ENCODE peak calls at places on chromosomes 2 and 18, in seven cellular contexts. One of them, this sample, is unnamed. For H3K27me3, the result is how much of the 10 kb centered on the place peaks cover.

GRCh38 chr18:5588529-5588928 is 44.7 kb upstream of the EPB41L3 start:
- DNase-seq in GM23338: no peak
- DNase-seq in AG04450: no peak
- DNase-seq in left ventricle myocardium inferior: no peak
- DNase-seq in HL-60: no peak
- DNase-seq in right lobe of liver: no peak
- DNase-seq in cardiac muscle cell: no peak
- DNase-seq in this sample: no peak

GRCh38 chr2:43515248-43515647 is 80.6 kb downstream of the THADA start:
- DNase-seq in AG04450: no peak
- DNase-seq in right lobe of liver: no peak
- DNase-seq in cardiac muscle cell: no peak
- DNase-seq in HL-60: no peak
- DNase-seq in GM23338: no peak
- DNase-seq in left ventricle myocardium inferior: no peak
- DNase-seq in this sample: no peak

GRCh38 chr2:28325567-28326468 is 66.8 kb upstream of the FOSL2 start:
- DNase-seq in right lobe of liver: no peak
- DNase-seq in HL-60: no peak
- DNase-seq in AG04450: no peak
- DNase-seq in GM23338: no peak
- DNase-seq in left ventricle myocardium inferior: no peak
- DNase-seq in cardiac muscle cell: no peak
- DNase-seq in this sample: no peak

GRCh38 chr2:240501531-240501991 is 56.2 kb downstream of the ANKMY1 start:
- DNase-seq in AG04450: no peak
- DNase-seq in cardiac muscle cell: no peak
- DNase-seq in right lobe of liver: no peak
- DNase-seq in left ventricle myocardium inferior: peak
- DNase-seq in HL-60: no peak
- DNase-seq in GM23338: no peak
- DNase-seq in this sample: no peak

GRCh38 chr18:59079264-59079972 is 60.3 kb upstream of the SEC11C start:
- DNase-seq in AG04450: no peak
- DNase-seq in HL-60: no peak
- DNase-seq in cardiac muscle cell: no peak
- DNase-seq in right lobe of liver: no peak
- DNase-seq in left ventricle myocardium inferior: no peak
- DNase-seq in GM23338: no peak
- DNase-seq in this sample: no peak

GRCh38 chr2:218860950-218861381 is 1.4 kb downstream of the WNT6 start:
- DNase-seq in cardiac muscle cell: peak
- DNase-seq in GM23338: peak
- DNase-seq in right lobe of liver: no peak
- DNase-seq in left ventricle myocardium inferior: peak
- DNase-seq in HL-60: no peak
- DNase-seq in AG04450: peak
- DNase-seq in this sample: no peak

GRCh38 chr2:240426797-240427721 is 8.4 kb upstream of the GPC1 start:
- DNase-seq in HL-60: no peak
- DNase-seq in AG04450: no peak
- DNase-seq in GM23338: no peak
- DNase-seq in left ventricle myocardium inferior: no peak
- DNase-seq in cardiac muscle cell: no peak
- DNase-seq in right lobe of liver: peak
- DNase-seq in this sample: no peak

GRCh38 chr2:143435112-143435511 is 305.9 kb downstream of the ARHGAP15 start:
- DNase-seq in HL-60: no peak
- DNase-seq in cardiac muscle cell: no peak
- DNase-seq in AG04450: no peak
- DNase-seq in left ventricle myocardium inferior: no peak
- DNase-seq in GM23338: no peak
- DNase-seq in right lobe of liver: no peak
- DNase-seq in this sample: no peak

GRCh38 chr2:109124982-109125594 is 3.9 kb upstream of the SH3RF3 start:
- DNase-seq in cardiac muscle cell: no peak
- DNase-seq in right lobe of liver: no peak
- DNase-seq in left ventricle myocardium inferior: no peak
- DNase-seq in AG04450: no peak
- DNase-seq in GM23338: peak
- DNase-seq in HL-60: no peak
- DNase-seq in this sample: no peak

GRCh38 chr2:96427917-96428316 is 77.2 kb downstream of the NEURL3 start:
- DNase-seq in right lobe of liver: peak
- DNase-seq in cardiac muscle cell: no peak
- DNase-seq in left ventricle myocardium inferior: no peak
- DNase-seq in AG04450: no peak
- DNase-seq in GM23338: no peak
- DNase-seq in HL-60: no peak
- DNase-seq in this sample: peak

GRCh38 chr2:64700133-64700809 is 46.6 kb upstream of the SERTAD2 start:
- DNase-seq in cardiac muscle cell: no peak
- DNase-seq in left ventricle myocardium inferior: no peak
- DNase-seq in HL-60: no peak
- DNase-seq in right lobe of liver: no peak
- DNase-seq in GM23338: no peak
- DNase-seq in AG04450: no peak
- DNase-seq in this sample: peak

GRCh38 chr2:70977605-70978205 is 725 bp upstream of the ANKRD53 start:
- DNase-seq in AG04450: peak
- DNase-seq in right lobe of liver: no peak
- DNase-seq in left ventricle myocardium inferior: no peak
- DNase-seq in GM23338: peak
- DNase-seq in cardiac muscle cell: no peak
- DNase-seq in HL-60: no peak
- DNase-seq in this sample: peak

GRCh38 chr2:64646007-64646880 is 7.5 kb downstream of the SERTAD2 start:
- DNase-seq in left ventricle myocardium inferior: peak
- DNase-seq in cardiac muscle cell: peak
- DNase-seq in HL-60: peak
- DNase-seq in GM23338: peak
- DNase-seq in right lobe of liver: peak
- DNase-seq in AG04450: no peak
- DNase-seq in this sample: no peak

GRCh38 chr2:238277695-238278094 is 10.7 kb downstream of the PER2 start:
- DNase-seq in HL-60: no peak
- DNase-seq in GM23338: peak
- DNase-seq in AG04450: no peak
- DNase-seq in cardiac muscle cell: no peak
- DNase-seq in right lobe of liver: peak
- DNase-seq in left ventricle myocardium inferior: no peak
- DNase-seq in this sample: no peak

DNA sequence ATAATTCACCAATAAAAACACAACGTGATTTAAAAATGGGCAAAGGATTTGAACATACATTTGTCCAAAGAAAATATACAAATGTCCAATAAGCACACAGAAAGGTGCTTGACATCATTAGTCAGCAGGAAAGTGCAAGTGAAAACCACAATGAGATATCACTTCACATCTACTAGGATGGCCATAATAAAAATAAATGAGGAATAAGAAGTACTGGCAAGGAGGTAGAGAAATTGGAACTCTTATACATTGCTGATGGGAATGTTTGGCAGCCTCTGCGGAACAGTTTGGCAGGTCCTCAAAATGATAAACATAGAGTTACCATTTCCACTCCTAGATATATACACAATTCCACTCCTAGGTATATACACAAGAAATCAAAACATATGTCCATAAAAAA is 51.0 kb upstream of the PGAP1 start:
- DNase-seq in left ventricle myocardium inferior: no peak
- DNase-seq in AG04450: no peak
- DNase-seq in right lobe of liver: no peak
- DNase-seq in HL-60: no peak
- DNase-seq in GM23338: no peak
- DNase-seq in cardiac muscle cell: no peak
- DNase-seq in this sample: no peak
- TF ChIP-seq CTCF in left ventricle myocardium inferior: no peak
- TF ChIP-seq CTCF in AG04450: no peak
- TF ChIP-seq CTCF in right lobe of liver: no peak
- TF ChIP-seq CTCF in HL-60: no peak
- TF ChIP-seq CTCF in GM23338: no peak
- TF ChIP-seq CTCF in cardiac muscle cell: no peak
- TF ChIP-seq CTCF in this sample: no peak

DNA sequence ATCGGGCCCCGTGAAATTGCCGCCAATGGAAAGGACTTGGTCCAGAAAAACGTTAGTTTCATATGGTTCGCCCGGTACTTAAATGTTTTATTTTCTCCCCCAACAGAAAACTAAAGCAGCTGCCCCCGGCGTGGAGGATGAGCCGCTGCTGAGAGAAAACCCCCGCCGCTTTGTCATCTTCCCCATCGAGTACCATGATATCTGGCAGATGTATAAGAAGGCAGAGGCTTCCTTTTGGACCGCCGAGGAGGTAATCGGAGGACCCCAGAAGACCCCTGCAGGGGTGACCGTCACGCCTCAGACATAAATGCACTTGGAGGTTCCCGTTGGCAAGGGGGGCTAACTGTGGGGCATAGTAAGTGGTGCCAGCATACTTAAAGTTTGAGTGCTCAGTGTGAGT is 742 bp downstream of the RRM2 start:
- DNase-seq in right lobe of liver: no peak
- DNase-seq in left ventricle myocardium inferior: no peak
- DNase-seq in cardiac muscle cell: no peak
- DNase-seq in HL-60: no peak
- DNase-seq in AG04450: no peak
- DNase-seq in GM23338: no peak
- DNase-seq in this sample: no peak
- H3K4me3 ChIP-seq in right lobe of liver: peak
- H3K4me3 ChIP-seq in left ventricle myocardium inferior: peak
- H3K4me3 ChIP-seq in cardiac muscle cell: peak
- H3K4me3 ChIP-seq in HL-60: peak
- H3K4me3 ChIP-seq in AG04450: peak
- H3K4me3 ChIP-seq in GM23338: peak
- H3K4me3 ChIP-seq in this sample: peak

DNA sequence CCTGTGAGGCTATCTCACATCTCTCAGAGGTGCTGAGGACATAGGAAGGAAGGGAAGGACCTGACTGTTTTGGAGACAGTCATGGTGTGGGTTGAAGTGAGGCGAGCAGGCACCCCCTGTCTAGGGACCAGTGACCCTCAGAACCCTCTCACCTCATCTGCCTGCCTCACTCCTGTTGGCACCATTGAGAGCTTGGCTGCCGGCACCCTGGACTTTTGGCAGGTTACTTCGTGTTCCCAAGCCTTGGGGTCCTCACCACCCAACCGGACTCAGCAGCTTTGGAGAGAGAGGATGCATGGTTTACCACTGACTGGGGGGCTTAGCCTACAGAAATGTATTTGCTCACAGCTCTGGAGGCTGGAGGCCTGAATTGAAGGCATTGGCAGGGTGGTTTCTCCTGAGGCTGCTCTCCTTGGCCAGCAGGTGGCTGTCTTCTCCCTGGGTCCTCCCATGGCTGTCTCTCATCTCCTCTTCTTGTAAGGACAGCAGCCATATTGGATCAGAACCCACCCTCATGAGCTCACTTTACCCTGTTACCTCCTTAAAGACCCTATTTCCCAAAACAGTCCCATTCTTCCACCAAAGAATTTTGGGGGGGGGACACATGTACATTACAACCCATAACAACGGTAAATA is 142.0 kb downstream of the TSN start:
- DNase-seq in left ventricle myocardium inferior: no peak
- DNase-seq in GM23338: peak
- DNase-seq in HL-60: peak
- DNase-seq in AG04450: peak
- DNase-seq in right lobe of liver: no peak
- DNase-seq in cardiac muscle cell: peak
- DNase-seq in this sample: no peak
- H3K27me3 ChIP-seq in left ventricle myocardium inferior: under half
- H3K27me3 ChIP-seq in GM23338: under half
- H3K27me3 ChIP-seq in HL-60: under half
- H3K27me3 ChIP-seq in AG04450: under half
- H3K27me3 ChIP-seq in right lobe of liver: under half
- H3K27me3 ChIP-seq in cardiac muscle cell: under half
- H3K27me3 ChIP-seq in this sample: under half

GRCh38 chr18:64037812-64038414 is 68.0 kb downstream of the SERPINB8 start:
- DNase-seq in left ventricle myocardium inferior: no peak
- DNase-seq in AG04450: no peak
- DNase-seq in cardiac muscle cell: peak
- DNase-seq in GM23338: peak
- DNase-seq in HL-60: no peak
- DNase-seq in right lobe of liver: no peak
- DNase-seq in this sample: no peak
- TF ChIP-seq CTCF in left ventricle myocardium inferior: peak
- TF ChIP-seq CTCF in AG04450: peak
- TF ChIP-seq CTCF in cardiac muscle cell: peak
- TF ChIP-seq CTCF in GM23338: peak
- TF ChIP-seq CTCF in HL-60: peak
- TF ChIP-seq CTCF in right lobe of liver: peak
- TF ChIP-seq CTCF in this sample: peak

DNA sequence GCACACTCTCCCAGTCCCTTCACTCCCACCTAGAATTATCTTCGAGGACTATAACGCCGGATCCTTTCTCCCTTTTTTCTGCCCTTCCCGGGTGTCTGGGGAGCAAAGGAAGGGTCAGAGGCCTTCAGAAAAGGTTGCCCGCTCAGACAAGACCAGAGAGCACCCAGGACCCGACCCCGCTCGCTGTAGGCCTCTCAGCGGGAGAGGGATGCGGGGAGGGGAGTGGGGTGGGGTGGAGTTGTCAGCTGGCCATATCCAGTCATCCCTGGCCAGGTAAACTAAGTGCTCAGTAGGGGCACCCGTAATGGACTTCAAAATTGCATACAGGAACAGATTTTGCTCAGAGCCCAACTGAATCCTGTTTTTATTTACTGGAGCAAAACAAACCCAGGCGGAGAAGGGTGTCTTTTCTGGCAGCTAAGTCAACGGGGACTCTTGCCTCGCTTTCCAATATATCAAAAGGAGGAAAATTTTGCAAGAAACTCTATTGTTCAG is 65.0 kb downstream of the NOL4 start:
- DNase-seq in cardiac muscle cell: no peak
- DNase-seq in right lobe of liver: no peak
- DNase-seq in AG04450: no peak
- DNase-seq in left ventricle myocardium inferior: no peak
- DNase-seq in HL-60: no peak
- DNase-seq in GM23338: no peak
- DNase-seq in this sample: no peak
- H3K4me3 ChIP-seq in cardiac muscle cell: peak
- H3K4me3 ChIP-seq in right lobe of liver: no peak
- H3K4me3 ChIP-seq in AG04450: no peak
- H3K4me3 ChIP-seq in left ventricle myocardium inferior: peak
- H3K4me3 ChIP-seq in HL-60: no peak
- H3K4me3 ChIP-seq in GM23338: peak
- H3K4me3 ChIP-seq in this sample: no peak

DNA sequence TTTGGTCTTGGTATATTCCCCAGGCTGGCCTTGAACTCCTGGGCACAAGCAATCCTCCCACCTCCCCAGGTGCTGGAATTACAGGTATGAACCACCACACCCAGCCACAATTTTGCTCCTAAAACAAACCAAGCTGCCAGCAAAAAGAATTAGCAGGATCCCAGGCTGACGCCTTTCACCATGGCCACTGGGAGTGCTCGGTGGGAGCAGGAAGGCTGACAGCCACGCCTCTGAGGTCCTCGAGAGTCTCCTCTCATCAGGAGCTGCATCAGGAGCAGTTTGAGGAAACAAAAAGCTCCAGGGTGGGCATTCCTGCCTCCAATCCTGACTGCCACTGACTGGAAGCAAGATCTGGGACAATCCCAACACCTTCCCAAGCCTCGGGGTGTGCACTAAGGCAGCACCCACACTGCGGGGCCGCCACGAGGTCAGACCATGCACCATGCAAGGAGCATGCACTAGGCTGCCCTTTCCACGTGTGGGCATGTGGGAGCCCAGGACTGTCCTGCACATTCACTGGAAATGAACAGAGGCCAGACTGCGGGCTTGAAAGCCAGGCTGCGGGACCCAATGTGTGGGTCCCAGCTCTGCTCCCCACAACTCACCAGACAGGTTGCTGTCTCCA is 51.4 kb downstream of the TFCP2L1 start:
- DNase-seq in AG04450: no peak
- DNase-seq in left ventricle myocardium inferior: no peak
- DNase-seq in GM23338: no peak
- DNase-seq in cardiac muscle cell: no peak
- DNase-seq in right lobe of liver: no peak
- DNase-seq in HL-60: no peak
- DNase-seq in this sample: no peak
- H3K27me3 ChIP-seq in AG04450: under half
- H3K27me3 ChIP-seq in left ventricle myocardium inferior: half or more
- H3K27me3 ChIP-seq in GM23338: under half
- H3K27me3 ChIP-seq in cardiac muscle cell: under half
- H3K27me3 ChIP-seq in right lobe of liver: under half
- H3K27me3 ChIP-seq in HL-60: under half
- H3K27me3 ChIP-seq in this sample: under half

This sample was measured in BJ.